ENCODE peak calls at places on chromosomes 6 and 20, in seven cellular contexts. T is left ventricle myocardium inferior, H is BJ, M is lower leg skin, G is NB4, V is IMR-90, Z is AG04450. S is an unnamed sample.

GRCh38 chr6:15758631-15759215 is 95.9 kb upstream of the DTNBP1 start:
- DNase-seq in T (no peak), H (no peak), M (no peak), G (no peak), V (no peak), Z (no peak), S (no peak)

GRCh38 chr6:124495316-124496176 is 466.7 kb upstream of the RNF217 start:
- DNase-seq in T (no peak), H (no peak), M (no peak), G (no peak), V (no peak), Z (no peak), S (no peak)

GRCh38 chr6:108120311-108120710 is 45.5 kb upstream of the NR2E1 start:
- DNase-seq in T (no peak), H (no peak), M (no peak), G (no peak), V (no peak), Z (no peak), S (no peak)

GRCh38 chr20:17662333-17663039 is 19.6 kb downstream of the RRBP1 start:
- DNase-seq in T (no peak), H (no peak), M (peak; percentile 76), G (peak; percentile 93), V (peak; percentile 48), Z (no peak), S (no peak)

GRCh38 chr20:48718914-48719578 is 108.8 kb downstream of the PREX1 start:
- DNase-seq in T (no peak), H (no peak), M (no peak), G (peak; percentile 54), V (no peak), Z (no peak), S (no peak)

GRCh38 chr6:42402184-42402583 is 49.5 kb downstream of the TRERF1 start:
- DNase-seq in T (no peak), H (no peak), M (no peak), G (peak; percentile 44), V (peak; percentile 58), Z (no peak), S (no peak)

GRCh38 chr6:124670801-124671200 is 291.4 kb upstream of the RNF217 start:
- DNase-seq in T (no peak), H (no peak), M (no peak), G (no peak), V (no peak), Z (no peak), S (no peak)

GRCh38 chr6:168121308-168121665 is 42.3 kb upstream of the FRMD1 start:
- DNase-seq in T (no peak), H (no peak), M (no peak), G (no peak), V (no peak), Z (no peak), S (no peak)

GRCh38 chr6:19180348-19181073 is 656.7 kb upstream of the ID4 start:
- DNase-seq in T (peak; percentile 63), H (no peak), M (peak; percentile 87), G (no peak), V (no peak), Z (no peak), S (no peak)

GRCh38 chr20:53678315-53678989 is 84.8 kb upstream of the ZNF217 start:
- DNase-seq in T (no peak), H (no peak), M (no peak), G (no peak), V (peak; percentile 20), Z (no peak), S (no peak)

GRCh38 chr6:50049829-50050228 is at the start of gene DEFB112:
- DNase-seq in T (no peak), H (no peak), M (no peak), G (no peak), V (no peak), Z (no peak), S (no peak)
- TF ChIP-seq CTCF in T (no peak), H (no peak), M (no peak), G (no peak), V (no peak), Z (no peak), S (no peak)

GRCh38 chr20:42889517-42889916 is 300.2 kb downstream of the PTPRT start:
- DNase-seq in T (no peak), H (no peak), M (no peak), G (no peak), V (no peak), Z (no peak), S (no peak)
- H3K4me3 ChIP-seq in T (no peak overlapping the region), H (no peak overlapping the region), M (no peak overlapping the region), G (no peak overlapping the region), V (no peak overlapping the region), Z (no peak overlapping the region), S (no peak overlapping the region)

GRCh38 chr20:36305602-36306556 is at the start of gene DLGAP4:
- DNase-seq in T (no peak), H (no peak), M (no peak), G (no peak), V (no peak), Z (no peak), S (no peak)
- TF ChIP-seq CTCF in T (no peak), H (no peak), M (no peak), G (no peak), V (no peak), Z (no peak), S (no peak)

GRCh38 chr6:31663961-31664789 is 622 bp downstream of the GPANK1 start:
- DNase-seq in T (no peak), H (no peak), M (peak; percentile 54), G (peak; percentile 69), V (peak; percentile 89), Z (no peak), S (no peak)
- H3K4me3 ChIP-seq in T (peak overlapping the region; percentile 78), H (peak overlapping the region; percentile 91), M (peak overlapping the region; percentile 61), G (peak overlapping the region; percentile 87), V (peak overlapping the region; percentile 74), Z (peak overlapping the region; percentile 98), S (peak overlapping the region; percentile 76)

GRCh38 chr20:40257763-40258162 is 431.3 kb downstream of the MAFB start:
- DNase-seq in T (no peak), H (no peak), M (no peak), G (no peak), V (no peak), Z (no peak), S (no peak)

GRCh38 chr20:40251284-40251932 is 437.6 kb downstream of the MAFB start:
- DNase-seq in T (no peak), H (no peak), M (no peak), G (peak; percentile 62), V (peak; percentile 15), Z (no peak), S (no peak)

GRCh38 chr20:40254023-40254772 is 434.8 kb downstream of the MAFB start:
- DNase-seq in T (no peak), H (no peak), M (no peak), G (no peak), V (no peak), Z (no peak), S (no peak)

GRCh38 chr20:40258931-40259330 is 430.1 kb downstream of the MAFB start:
- DNase-seq in T (no peak), H (no peak), M (no peak), G (no peak), V (no peak), Z (no peak), S (no peak)

DNA sequence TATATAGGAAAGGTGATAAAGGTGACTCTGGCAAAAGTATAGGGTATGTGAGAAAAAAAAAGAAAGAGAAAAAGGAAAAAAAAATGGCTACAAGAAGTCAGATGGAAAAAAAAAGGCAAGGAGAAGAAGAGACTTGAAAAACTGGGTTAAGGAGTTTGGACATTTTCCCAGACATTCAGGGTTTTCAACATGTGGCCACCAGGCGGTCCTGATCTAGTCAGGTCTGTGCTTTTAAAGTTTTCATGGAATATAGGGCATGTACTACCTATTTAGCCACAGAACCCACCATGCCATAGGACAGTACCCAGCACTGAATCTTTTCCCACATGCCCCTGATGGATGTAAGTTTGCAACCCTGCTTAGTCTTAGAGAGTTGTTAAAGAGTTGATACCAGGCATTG is 433.7 kb downstream of the MAFB start:
- DNase-seq in T (no peak), H (no peak), M (no peak), G (no peak), V (no peak), Z (no peak), S (peak; percentile 84)
- TF ChIP-seq CTCF in T (peak; percentile 37), H (no peak), M (no peak), G (no peak), V (no peak), Z (peak; percentile 16), S (peak; percentile 48)

GRCh38 chr6:143549221-143549620 is 37.7 kb upstream of the FUCA2 start:
- DNase-seq in T (no peak), H (no peak), M (no peak), G (no peak), V (no peak), Z (no peak), S (no peak)
- H3K4me3 ChIP-seq in T (no peak overlapping the region), H (no peak overlapping the region), M (no peak overlapping the region), G (no peak overlapping the region), V (no peak overlapping the region), Z (no peak overlapping the region), S (no peak overlapping the region)

S was measured in LNCaP clone FGC.